ENCODE peak calls at places on chromosomes 6 and 20, in four cellular contexts. N, Y, F and P are unnamed samples.

GRCh38 chr20:35199696-35200095 is 26.8 kb upstream of the MMP24 start:
- DNase-seq in N (no peak), Y (no peak), F (no peak), P (no peak)

GRCh38 chr20:9103955-9104354 is 35.1 kb downstream of the PLCB4 start:
- DNase-seq in N (no peak), Y (no peak), F (no peak), P (no peak)

GRCh38 chr6:10350720-10351119 is 64.2 kb downstream of the TFAP2A start:
- DNase-seq in N (no peak), Y (no peak), F (no peak), P (no peak)

GRCh38 chr6:36752187-36752885 is 54.7 kb downstream of the RAB44 start:
- DNase-seq in N (no peak), Y (peak), F (no peak), P (no peak)

GRCh38 chr6:30781697-30782424 is 37.5 kb upstream of the IER3 start:
- DNase-seq in N (peak), Y (peak), F (peak), P (no peak)

GRCh38 chr6:133456934-133457333 is 215.8 kb downstream of the EYA4 start:
- DNase-seq in N (no peak), Y (no peak), F (no peak), P (no peak)

GRCh38 chr20:36121981-36122930 is 32.3 kb upstream of the EPB41L1 start:
- DNase-seq in N (no peak), Y (peak), F (no peak), P (no peak)

GRCh38 chr20:62603021-62603906 is 39.0 kb upstream of the SLCO4A1 start:
- DNase-seq in N (peak), Y (no peak), F (peak), P (peak)

GRCh38 chr6:7021306-7021705 is 86.5 kb upstream of the RREB1 start:
- DNase-seq in N (no peak), Y (no peak), F (no peak), P (no peak)

GRCh38 chr6:22072939-22073338 is 223.9 kb downstream of the PRL start:
- DNase-seq in N (no peak), Y (no peak), F (no peak), P (no peak)

GRCh38 chr6:13818341-13818740 is 4.0 kb upstream of the MCUR1 start:
- DNase-seq in N (no peak), Y (no peak), F (no peak), P (no peak)

GRCh38 chr6:100808638-100809275 is 72.4 kb downstream of the ASCC3 start:
- DNase-seq in N (no peak), Y (no peak), F (no peak), P (no peak)

GRCh38 chr6:29965873-29966601 is 23.7 kb downstream of the HLA-A start:
- DNase-seq in N (peak), Y (peak), F (peak), P (peak)

GRCh38 chr20:34268851-34269668 is 27.8 kb downstream of the ASIP start:
- DNase-seq in N (peak), Y (no peak), F (no peak), P (peak)

GRCh38 chr6:47788498-47788884 is 6.7 kb downstream of the OPN5 start:
- DNase-seq in N (no peak), Y (no peak), F (no peak), P (no peak)

GRCh38 chr6:106192824-106193223 is 106.7 kb downstream of the PRDM1 start:
- DNase-seq in N (no peak), Y (no peak), F (no peak), P (no peak)

GRCh38 chr20:50540620-50541605 is 30.7 kb downstream of the PTPN1 start:
- DNase-seq in N (no peak), Y (peak), F (no peak), P (no peak)

GRCh38 chr6:63904844-63905243 is 269.2 kb downstream of the PHF3 start:
- DNase-seq in N (no peak), Y (no peak), F (no peak), P (no peak)

GRCh38 chr20:42483694-42484303 is 705.9 kb downstream of the PTPRT start:
- DNase-seq in N (no peak), Y (peak), F (no peak), P (no peak)

GRCh38 chr6:119077643-119078448 is 618 bp downstream of the FAM184A start:
- DNase-seq in N (peak), Y (peak), F (no peak), P (peak)

GRCh38 chr20:57231951-57232428 is 34.5 kb downstream of the BMP7 start:
- DNase-seq in N (no peak), Y (no peak), F (no peak), P (no peak)

GRCh38 chr6:4008324-4009047 is 70.5 kb downstream of the FAM217A start:
- DNase-seq in N (no peak), Y (peak), F (no peak), P (peak)
- TF ChIP-seq CTCF in N (peak), Y (peak), F (no peak), P (no peak)

DNA sequence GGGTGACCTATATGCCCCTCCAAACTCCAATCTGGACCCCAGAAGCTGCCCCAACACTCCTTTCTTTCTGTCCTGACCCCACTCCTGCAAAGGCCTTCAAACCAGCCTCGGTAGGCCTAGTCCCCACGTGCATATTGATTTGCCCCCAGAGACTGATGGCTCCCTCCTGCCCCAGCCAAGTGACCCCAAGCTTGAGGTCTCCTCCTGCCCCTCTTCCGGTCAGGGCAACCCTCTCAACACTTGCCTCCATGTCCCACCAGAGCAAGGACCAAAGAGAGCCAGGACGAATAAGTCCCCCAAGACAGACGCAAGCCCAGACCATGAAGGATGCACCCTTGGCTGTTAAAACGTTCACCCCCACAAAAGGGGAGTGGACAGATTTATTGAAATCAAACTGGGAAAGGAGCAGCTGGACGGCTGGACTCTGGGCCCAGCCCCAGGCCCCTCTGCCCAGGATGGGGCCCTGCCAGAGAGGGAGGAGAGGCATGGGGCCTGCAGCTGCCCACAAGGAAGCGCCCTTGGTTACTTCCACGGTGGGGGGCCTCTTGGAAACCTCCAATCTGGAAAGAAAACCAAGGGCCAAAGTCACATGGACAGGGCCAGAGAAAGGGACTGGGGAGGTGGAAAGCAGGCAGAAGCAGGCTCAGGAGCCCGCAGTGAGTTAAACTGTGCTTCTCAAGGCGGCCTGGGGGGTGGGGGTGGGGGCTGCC is 2.4 kb upstream of the SPEF1 start:
- DNase-seq in N (no peak), Y (no peak), F (no peak), P (no peak)
- TF ChIP-seq CTCF in N (no peak), Y (no peak), F (no peak), P (no peak)

GRCh38 chr6:17719323-17720041 is 12.8 kb upstream of the NUP153 start:
- DNase-seq in N (no peak), Y (no peak), F (no peak), P (no peak)

GRCh38 chr6:17712573-17712972 is 5.8 kb upstream of the NUP153 start:
- DNase-seq in N (no peak), Y (no peak), F (no peak), P (no peak)

GRCh38 chr6:17714177-17714576 is 7.5 kb upstream of the NUP153 start:
- DNase-seq in N (no peak), Y (no peak), F (no peak), P (no peak)

GRCh38 chr6:17710331-17710730 is 3.6 kb upstream of the NUP153 start:
- DNase-seq in N (no peak), Y (no peak), F (no peak), P (no peak)

DNA sequence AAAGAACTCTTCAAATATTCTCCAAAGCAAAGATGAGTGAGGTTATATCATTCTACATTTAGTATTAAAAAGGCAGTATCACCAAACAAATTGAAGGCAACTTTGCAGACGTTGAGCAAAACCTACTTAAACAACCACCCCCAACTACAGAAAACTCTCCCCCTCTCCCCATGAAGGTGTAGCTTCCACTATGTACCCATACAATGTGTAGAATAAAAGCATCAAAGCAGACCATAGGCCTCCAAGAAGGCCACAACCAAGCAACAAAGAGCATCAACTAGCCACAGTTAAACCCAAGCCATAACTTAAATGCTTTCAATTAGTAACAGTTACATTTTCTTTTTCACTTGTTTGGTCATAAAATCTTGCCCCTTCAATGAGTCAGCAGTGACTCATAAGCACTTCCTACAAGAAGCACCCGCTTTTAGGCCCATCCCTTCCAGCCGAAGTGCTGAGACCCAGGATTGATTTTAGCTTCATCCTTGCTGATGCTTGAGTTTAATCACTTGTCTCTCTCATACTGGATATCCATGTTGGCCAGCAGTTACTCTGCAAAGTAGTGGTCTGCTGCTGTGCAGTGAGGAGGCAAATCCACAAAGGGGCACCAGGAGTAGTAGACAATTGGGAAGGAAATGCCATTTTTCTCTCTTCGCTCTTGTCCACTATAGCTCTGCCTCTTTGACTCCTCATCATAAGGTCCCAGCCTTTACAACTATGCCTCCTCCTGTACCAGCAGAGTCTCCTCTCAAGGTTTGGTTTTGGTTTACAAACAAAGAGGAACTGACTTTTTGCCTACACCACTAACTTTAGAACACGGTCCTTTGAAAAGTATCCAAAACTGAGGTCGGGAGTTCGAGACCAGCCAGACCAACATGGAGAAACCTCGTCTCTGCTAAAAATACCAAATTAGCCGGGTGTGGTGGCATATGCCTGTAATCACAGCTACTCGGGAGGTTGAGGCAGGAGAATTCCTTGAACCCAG is 8.4 kb upstream of the NUP153 start:
- DNase-seq in N (no peak), Y (peak), F (no peak), P (peak)
- TF ChIP-seq CTCF in N (no peak), Y (no peak), F (no peak), P (no peak)

DNA sequence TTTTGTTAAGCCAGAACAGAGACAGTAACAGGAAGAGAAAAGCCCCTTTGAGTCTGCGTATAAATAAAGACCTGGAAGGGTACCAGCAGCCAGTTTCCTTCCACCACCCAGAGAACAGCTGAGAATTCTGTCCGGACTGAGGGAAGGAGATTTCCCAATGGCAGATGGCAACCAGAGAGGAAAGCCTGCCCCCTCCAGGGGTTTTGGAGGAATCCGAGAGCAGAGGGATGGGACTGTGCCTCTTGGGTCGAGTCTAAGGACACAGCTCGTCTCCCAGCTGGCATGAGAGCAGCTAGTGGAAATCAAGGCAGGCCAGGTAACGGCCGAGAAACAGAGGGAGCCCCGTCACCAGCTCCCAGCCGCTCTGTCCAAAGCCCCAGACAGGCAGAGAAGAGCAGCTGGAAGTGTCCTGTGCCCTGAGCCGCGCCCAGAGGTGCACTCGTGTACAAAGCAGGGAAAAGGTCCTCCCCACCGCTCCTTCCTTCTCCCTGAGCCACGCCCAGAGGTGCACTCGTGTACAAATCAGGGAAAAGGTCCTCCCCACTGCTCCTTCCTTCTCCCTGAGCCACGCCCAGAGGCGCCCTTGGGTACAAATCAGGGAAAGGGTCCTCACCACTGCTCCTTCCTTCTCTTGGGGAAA is 134.0 kb upstream of the SNX9 start:
- DNase-seq in N (no peak), Y (peak), F (no peak), P (no peak)
- TF ChIP-seq CTCF in N (no peak), Y (no peak), F (no peak), P (no peak)

GRCh38 chr6:161884782-161885181 is 610.9 kb upstream of the AGPAT4 start:
- DNase-seq in N (no peak), Y (no peak), F (no peak), P (no peak)
- TF ChIP-seq CTCF in N (no peak), Y (no peak), F (no peak), P (no peak)

DNA sequence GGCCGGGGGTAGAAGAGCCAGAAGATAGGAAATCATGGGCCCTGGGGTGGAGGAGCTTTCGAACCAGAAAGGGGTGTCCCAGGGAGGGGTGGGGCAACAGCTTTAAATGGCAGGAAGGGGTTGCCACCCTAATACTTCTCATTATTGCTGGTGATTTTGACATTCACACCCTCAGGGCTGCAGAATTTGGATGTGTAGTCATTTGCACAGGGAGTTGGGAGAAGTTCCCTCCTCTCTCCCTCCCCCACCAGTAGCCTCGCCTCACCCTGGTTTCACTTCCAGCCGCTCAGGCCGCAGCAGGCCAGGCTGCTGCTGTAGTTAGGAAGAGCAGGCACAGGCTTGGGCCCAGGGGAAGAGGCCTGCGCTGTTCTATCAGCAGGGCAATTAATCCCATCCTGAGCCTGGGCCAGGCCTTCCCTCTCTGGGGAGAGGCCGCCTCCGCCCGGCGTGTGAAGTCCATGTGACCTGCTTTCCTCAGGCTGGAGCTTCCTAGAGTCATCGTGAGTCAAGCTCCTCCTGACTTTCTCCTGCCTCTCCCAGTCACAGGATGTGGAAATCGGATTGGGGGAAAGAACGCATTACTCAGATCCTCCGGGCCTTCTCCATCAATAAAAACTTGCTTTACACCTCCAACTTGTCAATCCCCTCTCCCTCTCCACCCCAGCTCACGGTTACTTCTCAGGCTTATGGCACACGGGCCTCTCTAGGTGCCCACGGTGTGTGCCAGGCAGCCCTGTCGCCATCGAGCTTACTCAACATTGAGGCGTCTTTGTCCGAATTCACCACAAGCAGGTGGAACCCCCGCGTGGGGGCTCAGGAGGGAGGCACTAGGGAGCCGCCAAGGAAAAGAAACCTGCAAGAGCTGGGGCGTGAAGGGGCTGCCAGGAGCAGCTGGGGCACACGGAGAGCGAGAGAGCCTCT is 7.8 kb downstream of the ADTRP start:
- DNase-seq in N (peak), Y (peak), F (peak), P (peak)
- TF ChIP-seq CTCF in N (no peak), Y (no peak), F (no peak), P (no peak)

DNA sequence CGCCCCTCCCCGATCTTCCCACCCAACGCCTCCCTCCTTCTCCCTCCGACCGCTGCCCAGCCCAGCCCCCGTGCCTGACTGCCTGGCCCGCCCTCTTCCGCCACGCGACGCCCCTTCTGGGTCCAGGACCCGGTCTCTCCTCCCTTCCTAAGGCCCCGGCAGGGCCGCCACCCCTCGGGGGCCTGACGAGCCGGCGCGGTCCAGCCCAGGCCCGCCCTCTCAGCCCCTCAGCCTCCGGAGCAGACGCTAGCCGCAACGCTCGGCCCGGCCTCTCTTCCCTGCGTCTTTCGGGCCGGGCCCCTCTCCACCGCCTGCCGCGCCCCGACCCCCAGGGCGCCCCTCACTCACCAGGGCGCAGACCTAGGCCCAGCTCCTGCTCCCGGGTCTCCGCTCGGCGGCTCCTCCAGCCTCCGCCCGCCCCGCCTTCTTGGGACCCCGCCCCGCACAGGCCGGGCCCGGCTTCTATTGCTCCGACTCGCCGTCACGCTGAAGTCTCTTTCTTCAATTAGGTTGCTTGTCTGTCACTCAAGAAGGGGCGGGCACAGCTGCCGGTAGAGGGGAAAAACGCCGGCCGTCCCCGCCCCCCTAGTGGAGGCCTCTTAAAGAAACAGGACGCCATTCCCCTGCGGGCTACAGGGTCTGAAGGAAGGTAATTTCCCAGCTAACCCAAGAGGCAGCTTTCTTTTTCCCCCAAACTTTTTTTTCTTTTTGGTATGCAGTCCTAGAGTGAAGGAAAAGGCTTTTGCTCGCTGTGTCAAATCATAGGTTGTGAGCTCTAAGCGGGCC is at the start of gene ELMO2:
- DNase-seq in N (peak), Y (peak), F (peak), P (peak)
- TF ChIP-seq CTCF in N (peak), Y (peak), F (no peak), P (no peak)